ENCODE peak calls at places on chromosome X, in four cellular contexts. One of them, this sample, is unnamed.

GRCh38 chrX:12945494-12945893 is 29.4 kb upstream of the TMSB4X start:
- DNase-seq in lower leg skin: no peak
- DNase-seq in fibroblast of mammary gland: no peak
- DNase-seq in HEK293T: no peak
- DNase-seq in this sample: no peak

GRCh38 chrX:69229436-69229835 is 64.2 kb upstream of the PJA1 start:
- DNase-seq in lower leg skin: no peak
- DNase-seq in fibroblast of mammary gland: peak
- DNase-seq in HEK293T: no peak
- DNase-seq in this sample: no peak

GRCh38 chrX:9374537-9374936 is 90.3 kb upstream of the TBL1X start:
- DNase-seq in HEK293T: no peak
- DNase-seq in fibroblast of mammary gland: no peak
- DNase-seq in lower leg skin: no peak
- DNase-seq in this sample: no peak

GRCh38 chrX:86724277-86724676 is 576.0 kb downstream of the DACH2 start:
- DNase-seq in HEK293T: no peak
- DNase-seq in fibroblast of mammary gland: no peak
- DNase-seq in lower leg skin: no peak
- DNase-seq in this sample: no peak

GRCh38 chrX:98379134-98379533 is 1495.4 kb downstream of the RPA4 start:
- DNase-seq in HEK293T: no peak
- DNase-seq in lower leg skin: no peak
- DNase-seq in fibroblast of mammary gland: no peak
- DNase-seq in this sample: no peak

GRCh38 chrX:117982702-117983392 is 133.8 kb downstream of the KLHL13 start:
- DNase-seq in lower leg skin: no peak
- DNase-seq in HEK293T: no peak
- DNase-seq in fibroblast of mammary gland: no peak
- DNase-seq in this sample: no peak

GRCh38 chrX:66728818-66729271 is 90.0 kb upstream of the EDA2R start:
- DNase-seq in HEK293T: peak
- DNase-seq in lower leg skin: peak
- DNase-seq in fibroblast of mammary gland: peak
- DNase-seq in this sample: peak

GRCh38 chrX:153681175-153681574 is 6.6 kb upstream of the SLC6A8 start:
- DNase-seq in lower leg skin: no peak
- DNase-seq in HEK293T: no peak
- DNase-seq in fibroblast of mammary gland: no peak
- DNase-seq in this sample: no peak

GRCh38 chrX:6279277-6279909 is 50.7 kb upstream of the NLGN4X start:
- DNase-seq in lower leg skin: no peak
- DNase-seq in HEK293T: no peak
- DNase-seq in fibroblast of mammary gland: no peak
- DNase-seq in this sample: no peak

GRCh38 chrX:101022020-101022419 is 29.9 kb downstream of the TRMT2B start:
- DNase-seq in HEK293T: no peak
- DNase-seq in lower leg skin: no peak
- DNase-seq in fibroblast of mammary gland: no peak
- DNase-seq in this sample: no peak

GRCh38 chrX:70062961-70063550 is 799 bp downstream of the OTUD6A start:
- DNase-seq in fibroblast of mammary gland: no peak
- DNase-seq in lower leg skin: no peak
- DNase-seq in HEK293T: no peak
- DNase-seq in this sample: no peak

GRCh38 chrX:110383414-110383813 is 24.8 kb downstream of the RTL9 start:
- DNase-seq in fibroblast of mammary gland: peak
- DNase-seq in lower leg skin: no peak
- DNase-seq in HEK293T: no peak
- DNase-seq in this sample: no peak

GRCh38 chrX:69297521-69297920 is 132.3 kb upstream of the PJA1 start:
- DNase-seq in HEK293T: no peak
- DNase-seq in lower leg skin: no peak
- DNase-seq in fibroblast of mammary gland: no peak
- DNase-seq in this sample: no peak

GRCh38 chrX:111372065-111372464 is 39.9 kb downstream of the DCX start:
- DNase-seq in fibroblast of mammary gland: no peak
- DNase-seq in HEK293T: no peak
- DNase-seq in lower leg skin: no peak
- DNase-seq in this sample: no peak

GRCh38 chrX:40420899-40421729 is 159.7 kb upstream of the ATP6AP2 start:
- DNase-seq in lower leg skin: no peak
- DNase-seq in fibroblast of mammary gland: no peak
- DNase-seq in HEK293T: no peak
- DNase-seq in this sample: no peak

GRCh38 chrX:11770320-11770719 is 12.3 kb downstream of the MSL3 start:
- DNase-seq in lower leg skin: no peak
- DNase-seq in fibroblast of mammary gland: peak
- DNase-seq in HEK293T: peak
- DNase-seq in this sample: peak

GRCh38 chrX:41412261-41413167 is 34.6 kb upstream of the NYX start:
- DNase-seq in lower leg skin: no peak
- DNase-seq in HEK293T: no peak
- DNase-seq in fibroblast of mammary gland: no peak
- DNase-seq in this sample: no peak

GRCh38 chrX:153408221-153408721 is 3.0 kb upstream of the ZFP92 start:
- DNase-seq in fibroblast of mammary gland: no peak
- DNase-seq in HEK293T: no peak
- DNase-seq in lower leg skin: no peak
- DNase-seq in this sample: no peak

GRCh38 chrX:133985164-133986007 is at the start of gene GPC3:
- DNase-seq in lower leg skin: no peak
- DNase-seq in HEK293T: peak
- DNase-seq in fibroblast of mammary gland: peak
- DNase-seq in this sample: peak

GRCh38 chrX:118038614-118039365 is 77.8 kb downstream of the KLHL13 start:
- DNase-seq in fibroblast of mammary gland: peak
- DNase-seq in lower leg skin: no peak
- DNase-seq in HEK293T: no peak
- DNase-seq in this sample: no peak

GRCh38 chrX:50721771-50722521 is 92.0 kb downstream of the SHROOM4 start:
- DNase-seq in fibroblast of mammary gland: no peak
- DNase-seq in lower leg skin: no peak
- DNase-seq in HEK293T: no peak
- DNase-seq in this sample: no peak

GRCh38 chrX:144040793-144041192 is 156.9 kb downstream of the UBE2NL start:
- DNase-seq in lower leg skin: no peak
- DNase-seq in HEK293T: no peak
- DNase-seq in fibroblast of mammary gland: no peak
- DNase-seq in this sample: no peak

GRCh38 chrX:11664211-11664888 is 1.4 kb downstream of the ARHGAP6 start:
- DNase-seq in lower leg skin: no peak
- DNase-seq in fibroblast of mammary gland: no peak
- DNase-seq in HEK293T: no peak
- DNase-seq in this sample: no peak

GRCh38 chrX:149713279-149714050 is 1.6 kb downstream of the MAGEA11 start:
- DNase-seq in fibroblast of mammary gland: no peak
- DNase-seq in HEK293T: no peak
- DNase-seq in lower leg skin: no peak
- DNase-seq in this sample: no peak

GRCh38 chrX:77638397-77638796 is 147.6 kb downstream of the ATRX start:
- DNase-seq in lower leg skin: no peak
- DNase-seq in HEK293T: no peak
- DNase-seq in fibroblast of mammary gland: no peak
- DNase-seq in this sample: no peak

GRCh38 chrX:44344194-44344593 is 722 bp upstream of the EFHC2 start:
- DNase-seq in HEK293T: no peak
- DNase-seq in fibroblast of mammary gland: no peak
- DNase-seq in lower leg skin: peak
- DNase-seq in this sample: peak

GRCh38 chrX:39736219-39737211 is 361.2 kb downstream of the BCOR start:
- DNase-seq in lower leg skin: no peak
- DNase-seq in fibroblast of mammary gland: peak
- DNase-seq in HEK293T: no peak
- DNase-seq in this sample: no peak

GRCh38 chrX:150821971-150822370 is 76.5 kb downstream of the CD99L2 start:
- DNase-seq in HEK293T: no peak
- DNase-seq in fibroblast of mammary gland: no peak
- DNase-seq in lower leg skin: no peak
- DNase-seq in this sample: no peak

GRCh38 chrX:9873952-9874351 is 87.7 kb downstream of the SHROOM2 start:
- DNase-seq in lower leg skin: peak
- DNase-seq in HEK293T: peak
- DNase-seq in fibroblast of mammary gland: no peak
- DNase-seq in this sample: peak

GRCh38 chrX:131907488-131908314 is 115.4 kb upstream of the STK26 start:
- DNase-seq in lower leg skin: no peak
- DNase-seq in HEK293T: no peak
- DNase-seq in fibroblast of mammary gland: no peak
- DNase-seq in this sample: no peak